ENCODE peak calls at places on chromosomes 4 and X, in eight cellular contexts. V is psoas muscle, B is sigmoid colon, T is body of pancreas, J is SK-N-SH, I is K562, E is mammary epithelial cell, N is heart right ventricle. P is an unnamed sample. For H3K9me3 and H3K27me3, the result is how much of the 10 kb centered on the place peaks cover.

GRCh38 chr4:89661490-89661889 is 175.5 kb downstream of the SNCA start:
- DNase-seq in V (no peak), B (no peak), T (no peak), J (no peak), I (no peak), E (peak), N (no peak), P (no peak)

GRCh38 chr4:27176400-27176799 is 315.8 kb downstream of the STIM2 start:
- DNase-seq in V (no peak), B (no peak), T (no peak), J (peak), I (no peak), E (peak), N (no peak), P (no peak)

GRCh38 chr4:22466582-22466981 is 49.3 kb downstream of the ADGRA3 start:
- DNase-seq in V (no peak), B (no peak), T (no peak), J (no peak), I (no peak), E (no peak), N (no peak), P (no peak)

GRCh38 chrX:155313766-155314165 is 20.6 kb downstream of the CLIC2 start:
- DNase-seq in V (no peak), B (no peak), T (no peak), J (no peak), I (no peak), E (no peak), N (no peak), P (no peak)

GRCh38 chrX:7334253-7334935 is 186.4 kb upstream of the PUDP start:
- DNase-seq in V (no peak), B (no peak), T (no peak), J (no peak), I (no peak), E (no peak), N (no peak), P (peak)

GRCh38 chr4:88705805-88706518 is 8.3 kb upstream of the NAP1L5 start:
- DNase-seq in V (no peak), B (no peak), T (no peak), J (no peak), I (no peak), E (peak), N (no peak), P (no peak)

GRCh38 chr4:155040031-155040430 is 168.4 kb upstream of the NPY2R start:
- DNase-seq in V (no peak), B (no peak), T (no peak), J (no peak), I (no peak), E (no peak), N (no peak), P (no peak)

GRCh38 chr4:3077796-3078195 is 3.3 kb downstream of the HTT start:
- DNase-seq in V (no peak), B (no peak), T (no peak), J (no peak), I (no peak), E (no peak), N (no peak), P (no peak)

GRCh38 chrX:115017455-115017854 is at the start of gene IL13RA2:
- DNase-seq in V (no peak), B (no peak), T (no peak), J (peak), I (peak), E (no peak), N (no peak), P (no peak)

GRCh38 chr4:138910201-138910913 is 105.2 kb upstream of the NOCT start:
- DNase-seq in V (no peak), B (no peak), T (peak), J (peak), I (peak), E (peak), N (no peak), P (no peak)

GRCh38 chr4:149891381-149891780 is 75.7 kb upstream of the IQCM start:
- DNase-seq in V (no peak), B (no peak), T (no peak), J (no peak), I (no peak), E (no peak), N (no peak), P (no peak)

GRCh38 chr4:77177196-77177595 is 20.2 kb downstream of the CCNG2 start:
- DNase-seq in V (no peak), B (no peak), T (no peak), J (no peak), I (no peak), E (no peak), N (no peak), P (no peak)

GRCh38 chr4:79042079-79042674 is 102.9 kb upstream of the PAQR3 start:
- DNase-seq in V (no peak), B (no peak), T (no peak), J (peak), I (peak), E (peak), N (no peak), P (no peak)

GRCh38 chrX:24594531-24594930 is 52.6 kb downstream of the PCYT1B start:
- DNase-seq in V (no peak), B (no peak), T (no peak), J (no peak), I (no peak), E (no peak), N (no peak), P (no peak)

GRCh38 chrX:150012647-150013046 is 74.4 kb upstream of the EOLA2 start:
- DNase-seq in V (no peak), B (no peak), T (no peak), J (no peak), I (no peak), E (no peak), N (no peak), P (no peak)

GRCh38 chr4:39697740-39698423 is at the start of gene UBE2K:
- DNase-seq in V (peak), B (peak), T (peak), J (peak), I (peak), E (peak), N (peak), P (peak)

GRCh38 chrX:115642895-115643530 is 82.0 kb downstream of the PLS3 start:
- DNase-seq in V (no peak), B (peak), T (peak), J (peak), I (peak), E (peak), N (no peak), P (no peak)

GRCh38 chr4:119632216-119632615 is 3.6 kb upstream of the PDE5A start:
- DNase-seq in V (no peak), B (no peak), T (no peak), J (no peak), I (no peak), E (peak), N (no peak), P (no peak)

GRCh38 chr4:22129454-22130075 is 181.0 kb upstream of the KCNIP4 start:
- DNase-seq in V (no peak), B (no peak), T (no peak), J (peak), I (peak), E (peak), N (no peak), P (peak)

GRCh38 chrX:150044556-150044955 is 106.3 kb upstream of the EOLA2 start:
- DNase-seq in V (no peak), B (no peak), T (no peak), J (no peak), I (no peak), E (peak), N (no peak), P (no peak)

GRCh38 chrX:103878466-103879151 is 46.6 kb upstream of the RAB9B start:
- DNase-seq in V (no peak), B (no peak), T (peak), J (no peak), I (no peak), E (peak), N (no peak), P (peak)

GRCh38 chr4:140094701-140095420 is 59.1 kb downstream of the MAML3 start:
- DNase-seq in V (peak), B (peak), T (peak), J (peak), I (no peak), E (peak), N (peak), P (peak)

GRCh38 chrX:48492293-48492910 is 16.4 kb upstream of the PORCN start:
- DNase-seq in V (no peak), B (no peak), T (no peak), J (no peak), I (peak), E (no peak), N (no peak), P (peak)

GRCh38 chr4:148053298-148054003 is 321.6 kb downstream of the ARHGAP10 start:
- DNase-seq in V (no peak), B (no peak), T (no peak), J (no peak), I (no peak), E (no peak), N (peak), P (no peak)

GRCh38 chr4:164550989-164551712 is 202.8 kb upstream of the SMIM31 start:
- DNase-seq in V (no peak), B (no peak), T (no peak), J (no peak), I (no peak), E (no peak), N (no peak), P (no peak)

GRCh38 chr4:16269742-16270522 is 43.7 kb upstream of the TAPT1 start:
- DNase-seq in V (no peak), B (no peak), T (no peak), J (no peak), I (no peak), E (peak), N (no peak), P (peak)

GRCh38 chrX:19543951-19544359 is 28.6 kb upstream of the MAP3K15 start:
- DNase-seq in V (no peak), B (no peak), T (no peak), J (no peak), I (no peak), E (no peak), N (peak), P (no peak)

GRCh38 chr4:145736241-145736831 is 56.4 kb downstream of the C4orf51 start:
- DNase-seq in V (peak), B (peak), T (peak), J (no peak), I (no peak), E (no peak), N (peak), P (peak)

GRCh38 chr4:4260185-4260751 is 12.2 kb upstream of the TMEM128 start:
- DNase-seq in V (no peak), B (no peak), T (no peak), J (peak), I (no peak), E (peak), N (no peak), P (no peak)

GRCh38 chrX:73262991-73263390 is 48.3 kb upstream of the NAP1L2 start:
- DNase-seq in V (no peak), B (no peak), T (no peak), J (peak), I (no peak), E (no peak), N (no peak), P (no peak)

DNA sequence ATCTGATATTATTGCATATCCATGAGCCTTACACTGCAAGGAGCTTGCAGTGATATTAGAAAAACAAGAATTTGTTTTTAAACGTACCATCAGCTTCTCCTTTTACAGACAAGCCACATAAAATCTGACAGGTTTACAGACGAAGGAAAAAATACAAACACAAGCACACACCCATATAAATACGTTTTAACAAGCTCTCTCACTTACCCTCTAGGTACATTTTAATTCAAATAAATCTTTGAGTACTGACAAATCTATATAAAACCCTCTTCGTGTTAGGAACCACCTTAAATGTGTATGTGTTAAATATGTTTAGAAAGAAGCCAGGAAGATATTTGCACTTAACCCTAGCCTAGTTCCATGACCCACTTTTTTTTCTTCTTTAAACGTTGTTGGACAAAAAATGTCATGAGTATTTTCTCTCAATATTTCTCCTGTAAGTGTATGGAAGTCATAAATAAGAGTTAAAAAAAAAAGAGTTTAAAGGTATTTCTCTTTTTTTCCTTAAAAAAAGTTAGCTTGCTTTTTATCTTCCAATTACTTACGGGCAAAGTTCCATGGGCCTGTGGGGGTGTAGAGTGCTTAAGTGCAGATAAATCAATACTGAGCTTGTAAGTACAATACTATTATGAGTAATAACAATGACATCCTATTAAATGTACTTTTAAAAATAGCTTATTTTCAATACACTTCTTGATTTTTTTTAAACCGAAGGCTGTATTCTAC is 1.5 kb downstream of the ARAP2 start:
- DNase-seq in V (no peak), B (no peak), T (peak), J (no peak), I (no peak), E (no peak), N (no peak), P (no peak)
- H3K4me3 ChIP-seq in V (peak), B (peak), T (no peak), J (no peak), I (no peak), E (peak), N (no peak), P (peak)

GRCh38 chr4:183324619-183325018 is 2.4 kb upstream of the CLDN24 start:
- DNase-seq in V (no peak), B (no peak), T (no peak), J (no peak), I (no peak), E (no peak), N (no peak), P (no peak)

GRCh38 chr4:183327827-183328226 is 5.6 kb upstream of the CLDN24 start:
- DNase-seq in V (no peak), B (no peak), T (no peak), J (no peak), I (no peak), E (no peak), N (no peak), P (no peak)

GRCh38 chr4:183328832-183329231 is 6.6 kb upstream of the CLDN24 start:
- DNase-seq in V (no peak), B (no peak), T (no peak), J (no peak), I (no peak), E (no peak), N (no peak), P (no peak)

GRCh38 chr4:183329244-183329643 is 7.0 kb upstream of the CLDN24 start:
- DNase-seq in V (no peak), B (no peak), T (no peak), J (no peak), I (no peak), E (no peak), N (no peak), P (no peak)

GRCh38 chr4:183326853-183327252 is 4.6 kb upstream of the CLDN24 start:
- DNase-seq in V (no peak), B (no peak), T (no peak), J (no peak), I (no peak), E (peak), N (no peak), P (no peak)
- H3K9me3 ChIP-seq in V (under half), B (under half), T (under half), J (under half), I (under half), E (under half), N (under half), P (under half)

GRCh38 chr4:13980317-13980716 is 352.8 kb upstream of the BOD1L1 start:
- DNase-seq in V (no peak), B (no peak), T (no peak), J (no peak), I (no peak), E (peak), N (no peak), P (no peak)
- H3K27me3 ChIP-seq in V (under half), B (under half), T (under half), J (under half), I (under half), E (under half), N (under half), P (under half)

DNA sequence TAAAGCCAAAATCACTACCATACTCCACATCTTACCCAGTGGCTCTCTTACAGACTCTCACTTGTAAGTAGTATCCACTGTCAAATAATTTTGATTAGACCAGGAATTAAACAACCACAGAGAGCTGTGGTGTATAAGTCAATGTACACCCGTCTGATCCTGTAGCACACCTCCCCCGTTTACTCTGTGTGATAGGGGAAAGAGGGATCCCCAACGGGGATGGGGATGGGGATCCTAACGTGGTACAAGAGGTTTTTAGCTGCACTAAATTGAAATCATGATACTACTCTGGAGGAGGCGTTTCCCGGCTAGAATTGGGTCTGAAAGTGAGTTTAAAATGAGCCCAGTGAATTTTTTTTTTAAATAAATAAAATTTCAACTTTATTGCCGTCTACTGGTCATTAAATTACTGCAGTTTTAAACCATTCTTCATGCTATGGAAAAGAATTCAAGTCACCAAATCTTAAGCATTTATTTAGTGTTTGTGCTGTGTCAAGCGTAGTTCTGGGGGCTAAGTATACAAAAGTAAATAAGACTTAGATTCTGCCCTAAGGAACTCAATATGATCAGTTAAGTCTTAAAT is 76.6 kb downstream of the INTS12 start:
- DNase-seq in V (no peak), B (no peak), T (no peak), J (no peak), I (no peak), E (no peak), N (no peak), P (no peak)
- H3K4me3 ChIP-seq in V (no peak), B (no peak), T (no peak), J (no peak), I (no peak), E (no peak), N (no peak), P (no peak)

GRCh38 chr4:15144249-15144966 is 142.1 kb downstream of the CPEB2 start:
- DNase-seq in V (no peak), B (no peak), T (no peak), J (no peak), I (no peak), E (no peak), N (no peak), P (no peak)
- H3K9me3 ChIP-seq in V (under half), B (under half), T (under half), J (under half), I (under half), E (under half), N (under half), P (under half)

GRCh38 chr4:67721770-67722597 is 21.0 kb upstream of the UBA6 start:
- DNase-seq in V (no peak), B (no peak), T (no peak), J (no peak), I (no peak), E (peak), N (no peak), P (no peak)

GRCh38 chr4:67727124-67727850 is 26.3 kb upstream of the UBA6 start:
- DNase-seq in V (no peak), B (no peak), T (no peak), J (no peak), I (no peak), E (peak), N (no peak), P (no peak)

GRCh38 chr4:67723949-67724348 is 23.0 kb upstream of the UBA6 start:
- DNase-seq in V (no peak), B (no peak), T (no peak), J (peak), I (no peak), E (no peak), N (no peak), P (no peak)

GRCh38 chr4:67725132-67725531 is 24.2 kb upstream of the UBA6 start:
- DNase-seq in V (no peak), B (no peak), T (no peak), J (no peak), I (no peak), E (peak), N (no peak), P (no peak)

DNA sequence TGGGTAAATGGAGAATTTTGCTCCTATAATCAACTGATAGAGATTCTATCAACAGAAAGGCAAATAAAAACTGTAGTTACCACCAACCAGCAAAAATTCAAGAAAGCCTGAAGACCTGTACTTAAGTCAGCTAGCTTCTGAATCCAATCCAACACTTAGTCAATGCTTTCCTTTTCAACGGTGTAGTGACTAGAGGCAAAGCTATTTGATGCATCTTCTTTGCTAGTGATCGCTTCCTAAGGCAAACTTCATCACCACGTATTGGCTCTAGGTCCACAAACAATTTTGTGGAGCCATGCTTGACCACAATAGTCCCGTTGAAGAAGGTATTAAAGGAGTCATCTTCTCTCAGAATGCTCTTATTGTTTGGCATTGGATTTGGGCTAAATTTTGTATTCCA is 25.0 kb upstream of the UBA6 start:
- DNase-seq in V (no peak), B (no peak), T (no peak), J (no peak), I (no peak), E (peak), N (no peak), P (no peak)
- H3K27me3 ChIP-seq in V (under half), B (under half), T (under half), J (under half), I (under half), E (under half), N (under half), P (under half)

GRCh38 chrX:69503835-69504625 is at the start of gene NALF2:
- DNase-seq in V (peak), B (peak), T (peak), J (peak), I (peak), E (peak), N (peak), P (peak)
- H3K4me3 ChIP-seq in V (peak), B (peak), T (no peak), J (peak), I (no peak), E (peak), N (peak), P (peak)

DNA sequence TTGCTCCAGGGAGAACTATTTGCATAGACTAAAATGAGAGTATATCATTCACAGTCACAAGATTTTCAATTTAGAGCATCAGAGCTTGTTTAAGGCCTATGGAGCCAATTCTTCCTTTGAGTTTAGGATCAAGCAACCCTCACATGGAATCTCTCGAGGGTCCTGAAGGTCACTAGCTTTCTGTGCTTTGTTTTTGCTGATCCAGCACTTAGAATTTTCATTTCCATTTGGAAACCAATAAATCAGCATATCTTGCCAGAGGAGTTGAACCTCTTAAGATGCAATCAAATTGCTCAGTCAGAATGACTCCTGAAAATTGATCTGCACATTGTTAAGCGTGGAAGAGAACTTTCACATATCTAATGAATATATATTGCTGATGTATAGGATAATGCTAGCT is 1039.6 kb downstream of the PDHA2 start:
- DNase-seq in V (no peak), B (no peak), T (no peak), J (no peak), I (no peak), E (no peak), N (no peak), P (no peak)
- H3K9me3 ChIP-seq in V (under half), B (under half), T (under half), J (under half), I (under half), E (under half), N (under half), P (under half)

GRCh38 chr4:6366581-6366980 is 96.9 kb downstream of the WFS1 start:
- DNase-seq in V (no peak), B (no peak), T (no peak), J (no peak), I (no peak), E (no peak), N (no peak), P (no peak)

GRCh38 chr4:6364146-6364545 is 94.5 kb downstream of the WFS1 start:
- DNase-seq in V (no peak), B (no peak), T (no peak), J (no peak), I (no peak), E (no peak), N (no peak), P (no peak)

GRCh38 chr4:6362896-6363295 is 93.2 kb downstream of the WFS1 start:
- DNase-seq in V (peak), B (no peak), T (no peak), J (no peak), I (peak), E (peak), N (peak), P (peak)

GRCh38 chr4:6362243-6362885 is 92.7 kb downstream of the WFS1 start:
- DNase-seq in V (no peak), B (no peak), T (no peak), J (peak), I (no peak), E (no peak), N (no peak), P (no peak)

GRCh38 chr4:6364581-6364980 is 94.9 kb downstream of the WFS1 start:
- DNase-seq in V (no peak), B (no peak), T (no peak), J (no peak), I (no peak), E (no peak), N (no peak), P (no peak)
- H3K27me3 ChIP-seq in V (under half), B (under half), T (under half), J (under half), I (under half), E (under half), N (under half), P (under half)